ENCODE peak calls at places on chromosome 1, in eight cellular contexts. B, S, R, E, P, M, K and I are unnamed samples.

GRCh38 chr1:180675586-180675985 is 43.8 kb downstream of the XPR1 start:
- DNase-seq in E (no peak), B (no peak), K (no peak), P (no peak), S (peak), R (no peak), M (no peak), I (peak)

GRCh38 chr1:71850936-71851335 is 431.4 kb downstream of the NEGR1 start:
- DNase-seq in K (no peak), M (no peak), P (no peak), B (no peak), S (peak), R (no peak), E (no peak), I (no peak)

GRCh38 chr1:93021539-93022134 is 57.4 kb upstream of the MTF2 start:
- DNase-seq in M (no peak), B (no peak), R (peak), P (no peak), K (peak), E (peak), S (peak), I (no peak)

GRCh38 chr1:29501227-29501976 is 265.1 kb downstream of the PTPRU start:
- DNase-seq in E (no peak), B (no peak), K (no peak), R (no peak), M (no peak), P (no peak), S (no peak), I (no peak)

GRCh38 chr1:177780096-177780700 is 189.7 kb downstream of the SEC16B start:
- DNase-seq in S (peak), K (peak), B (no peak), E (peak), P (no peak), M (no peak), R (no peak), I (peak)

GRCh38 chr1:108716437-108717230 is 3.9 kb downstream of the FNDC7 start:
- DNase-seq in B (no peak), M (no peak), E (no peak), P (no peak), R (no peak), K (no peak), S (no peak), I (no peak)

GRCh38 chr1:188709146-188709545 is 1768.5 kb downstream of the BRINP3 start:
- DNase-seq in K (no peak), P (no peak), S (no peak), E (no peak), R (no peak), B (no peak), M (no peak), I (no peak)

GRCh38 chr1:4396571-4396970 is 257.8 kb upstream of the AJAP1 start:
- DNase-seq in B (no peak), K (no peak), S (no peak), E (no peak), P (no peak), R (no peak), M (no peak), I (no peak)

GRCh38 chr1:155776414-155776813 is 80.6 kb downstream of the GON4L start:
- DNase-seq in M (no peak), E (no peak), K (no peak), S (peak), B (no peak), R (no peak), P (no peak), I (no peak)

DNA sequence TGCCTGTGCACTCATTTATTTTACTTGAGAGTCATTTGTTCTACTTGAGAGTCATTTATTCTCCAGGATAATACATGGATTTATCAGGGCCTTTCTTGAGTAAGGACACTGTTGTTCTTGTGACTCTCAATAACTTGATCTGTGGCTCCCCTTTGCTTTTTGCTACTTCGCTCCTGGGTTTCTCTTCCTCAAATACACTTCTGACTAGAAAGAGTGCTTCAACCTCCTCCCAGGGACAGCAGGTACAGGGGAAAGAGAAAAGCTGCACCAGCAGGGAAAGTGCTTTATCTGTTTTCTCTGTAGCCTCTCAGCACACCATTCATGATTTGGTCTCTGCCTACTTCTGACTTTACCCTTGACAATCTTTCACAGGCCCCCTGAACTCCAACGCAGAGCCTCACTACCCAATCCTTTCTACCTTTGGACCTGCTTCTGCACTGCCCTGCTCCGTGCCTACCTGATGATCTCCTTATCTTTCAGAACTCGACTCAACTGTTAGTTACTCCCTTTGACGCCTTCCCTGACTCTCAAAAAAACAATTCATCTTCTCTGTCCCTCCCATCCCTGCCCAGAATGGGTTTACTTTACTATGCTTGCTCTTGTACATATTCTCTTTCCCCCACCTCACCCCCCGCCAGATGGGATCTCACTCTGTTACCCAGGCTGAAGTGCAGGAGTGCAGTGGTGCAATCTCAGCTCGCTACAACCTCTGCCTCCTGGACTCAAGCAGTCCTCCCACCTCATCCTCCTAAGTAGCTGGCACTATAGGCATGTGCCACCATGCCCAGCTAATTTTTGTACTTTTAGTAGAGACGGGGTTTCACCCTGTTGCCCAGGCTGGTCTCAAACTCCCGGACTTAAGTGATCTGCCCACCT is 15.6 kb upstream of the PIGM start:
- DNase-seq in K (no peak), P (no peak), B (no peak), S (no peak), R (no peak), M (no peak), E (no peak), I (no peak)
- H3K4me3 ChIP-seq in K (no peak), P (peak), B (no peak), S (no peak), R (no peak), M (no peak), E (no peak), I (no peak)

GRCh38 chr1:210698661-210699060 is 370.0 kb downstream of the HHAT start:
- DNase-seq in E (no peak), K (no peak), M (no peak), S (no peak), R (no peak), P (no peak), B (no peak), I (no peak)

GRCh38 chr1:210697185-210697584 is 368.5 kb downstream of the HHAT start:
- DNase-seq in B (no peak), R (no peak), K (no peak), E (no peak), S (no peak), M (no peak), P (no peak), I (no peak)

GRCh38 chr1:210700083-210700482 is 371.4 kb downstream of the HHAT start:
- DNase-seq in M (no peak), P (no peak), S (no peak), E (no peak), B (no peak), R (no peak), K (no peak), I (no peak)

GRCh38 chr1:210702512-210702911 is 373.8 kb downstream of the HHAT start:
- DNase-seq in R (no peak), S (no peak), B (no peak), K (no peak), E (no peak), M (no peak), P (no peak), I (no peak)

DNA sequence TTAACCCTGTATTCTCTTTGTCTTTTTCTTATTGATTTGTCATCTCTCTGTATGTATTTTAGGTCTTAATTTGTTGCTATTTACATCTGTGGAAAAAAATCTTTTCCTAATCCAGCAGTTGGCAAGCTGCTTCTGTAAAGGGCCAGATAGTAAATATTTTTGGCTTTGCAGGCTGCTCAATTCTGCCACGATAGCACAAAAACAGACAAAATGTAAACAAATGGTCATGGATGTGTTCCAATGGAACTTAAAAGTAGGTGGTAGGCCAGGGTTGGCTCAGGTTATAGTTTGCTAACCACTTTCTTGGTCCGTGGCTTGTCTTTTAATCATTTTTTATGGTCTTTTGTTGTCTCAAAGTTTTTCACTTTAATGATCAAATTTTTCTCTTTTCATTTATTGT is 371.8 kb downstream of the HHAT start:
- DNase-seq in K (no peak), E (peak), R (no peak), M (no peak), P (no peak), S (no peak), B (no peak), I (no peak)
- H3K4me3 ChIP-seq in K (no peak), E (no peak), R (no peak), M (no peak), P (no peak), S (no peak), B (no peak), I (no peak)

GRCh38 chr1:176073524-176074157 is 133.4 kb downstream of the COP1 start:
- DNase-seq in M (peak), E (peak), B (no peak), S (peak), R (peak), P (peak), K (peak), I (peak)
- H3K4me3 ChIP-seq in M (no peak), E (no peak), B (no peak), S (no peak), R (no peak), P (no peak), K (no peak), I (no peak)

GRCh38 chr1:11479375-11479979 is 522 bp downstream of the DISP3 start:
- DNase-seq in B (no peak), R (no peak), K (no peak), S (peak), M (no peak), P (no peak), E (no peak), I (no peak)
- H3K4me3 ChIP-seq in B (peak), R (peak), K (peak), S (peak), M (no peak), P (peak), E (peak), I (peak)

GRCh38 chr1:226125831-226126230 is 60.7 kb downstream of the ACBD3 start:
- DNase-seq in P (no peak), K (no peak), B (no peak), S (no peak), E (no peak), R (no peak), M (no peak), I (no peak)
- H3K4me3 ChIP-seq in P (no peak), K (no peak), B (no peak), S (no peak), E (no peak), R (no peak), M (no peak), I (no peak)

DNA sequence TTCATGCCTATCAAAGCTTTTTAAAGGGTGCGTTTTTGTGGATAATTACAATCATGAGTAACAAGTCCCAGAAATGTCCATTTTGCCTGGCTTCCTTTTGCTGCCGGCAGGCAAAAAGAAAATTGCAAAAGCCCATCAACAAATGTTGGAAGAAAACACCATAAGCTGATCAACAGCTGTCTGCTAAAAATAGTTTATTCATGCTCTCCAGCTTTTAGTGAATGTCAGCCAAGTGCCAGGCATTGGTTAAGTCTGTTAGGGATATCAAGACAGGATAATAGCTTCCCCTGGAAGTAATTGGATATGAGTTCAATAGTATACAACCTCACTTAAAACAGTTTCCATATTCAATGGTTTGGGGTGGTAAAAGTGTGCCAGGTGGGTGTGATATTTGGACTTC is 13.6 kb upstream of the AGMAT start:
- DNase-seq in B (no peak), S (peak), M (no peak), K (no peak), R (no peak), P (no peak), E (no peak), I (no peak)
- H3K4me3 ChIP-seq in B (no peak), S (no peak), M (no peak), K (no peak), R (no peak), P (no peak), E (no peak), I (no peak)

GRCh38 chr1:26432793-26433192 is 672 bp downstream of the DHDDS start:
- DNase-seq in R (no peak), K (no peak), M (no peak), E (no peak), P (no peak), S (no peak), B (no peak), I (no peak)

GRCh38 chr1:26431979-26432695 is at the start of gene DHDDS:
- DNase-seq in E (peak), B (peak), M (peak), K (peak), P (peak), R (peak), S (peak), I (peak)

GRCh38 chr1:26434161-26434752 is 2.1 kb downstream of the DHDDS start:
- DNase-seq in M (no peak), P (no peak), K (no peak), R (no peak), E (no peak), B (no peak), S (no peak), I (peak)

DNA sequence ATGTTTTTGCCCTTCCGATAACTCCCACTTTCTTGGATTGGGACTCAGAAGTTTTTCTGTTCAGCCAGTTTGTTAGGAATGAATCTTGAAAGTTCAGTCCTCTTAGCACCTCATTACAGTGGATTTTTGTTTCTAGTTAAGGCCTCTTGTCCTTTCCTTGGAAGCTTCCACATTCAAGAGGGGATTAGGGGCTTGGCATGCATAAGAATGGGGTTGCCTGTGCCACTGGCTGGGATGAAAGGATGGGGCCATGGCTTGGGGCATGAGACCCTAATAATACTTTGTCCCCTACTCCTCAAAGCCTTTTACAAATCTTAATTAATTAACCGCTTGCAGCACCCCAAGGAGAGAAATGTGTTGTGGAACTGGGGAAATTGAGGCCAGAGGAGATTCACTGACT is 2.4 kb upstream of the DHDDS start:
- DNase-seq in S (no peak), M (no peak), B (no peak), R (no peak), E (no peak), K (no peak), P (no peak), I (no peak)
- H3K4me3 ChIP-seq in S (no peak), M (no peak), B (no peak), R (no peak), E (no peak), K (no peak), P (no peak), I (no peak)

GRCh38 chr1:150551049-150551783 is 2.0 kb downstream of the ADAMTSL4 start:
- DNase-seq in B (no peak), R (no peak), K (no peak), E (no peak), P (no peak), M (no peak), S (peak), I (no peak)

GRCh38 chr1:150551784-150552691 is 2.8 kb downstream of the ADAMTSL4 start:
- DNase-seq in R (no peak), K (no peak), B (peak), E (no peak), S (peak), P (peak), M (peak), I (peak)

GRCh38 chr1:150549496-150550221 is 451 bp downstream of the ADAMTSL4 start:
- DNase-seq in K (no peak), E (no peak), S (peak), B (no peak), P (no peak), R (no peak), M (peak), I (no peak)

GRCh38 chr1:150548632-150549495 is at the start of gene ADAMTSL4:
- DNase-seq in R (no peak), M (peak), P (no peak), B (no peak), S (peak), E (no peak), K (no peak), I (peak)

DNA sequence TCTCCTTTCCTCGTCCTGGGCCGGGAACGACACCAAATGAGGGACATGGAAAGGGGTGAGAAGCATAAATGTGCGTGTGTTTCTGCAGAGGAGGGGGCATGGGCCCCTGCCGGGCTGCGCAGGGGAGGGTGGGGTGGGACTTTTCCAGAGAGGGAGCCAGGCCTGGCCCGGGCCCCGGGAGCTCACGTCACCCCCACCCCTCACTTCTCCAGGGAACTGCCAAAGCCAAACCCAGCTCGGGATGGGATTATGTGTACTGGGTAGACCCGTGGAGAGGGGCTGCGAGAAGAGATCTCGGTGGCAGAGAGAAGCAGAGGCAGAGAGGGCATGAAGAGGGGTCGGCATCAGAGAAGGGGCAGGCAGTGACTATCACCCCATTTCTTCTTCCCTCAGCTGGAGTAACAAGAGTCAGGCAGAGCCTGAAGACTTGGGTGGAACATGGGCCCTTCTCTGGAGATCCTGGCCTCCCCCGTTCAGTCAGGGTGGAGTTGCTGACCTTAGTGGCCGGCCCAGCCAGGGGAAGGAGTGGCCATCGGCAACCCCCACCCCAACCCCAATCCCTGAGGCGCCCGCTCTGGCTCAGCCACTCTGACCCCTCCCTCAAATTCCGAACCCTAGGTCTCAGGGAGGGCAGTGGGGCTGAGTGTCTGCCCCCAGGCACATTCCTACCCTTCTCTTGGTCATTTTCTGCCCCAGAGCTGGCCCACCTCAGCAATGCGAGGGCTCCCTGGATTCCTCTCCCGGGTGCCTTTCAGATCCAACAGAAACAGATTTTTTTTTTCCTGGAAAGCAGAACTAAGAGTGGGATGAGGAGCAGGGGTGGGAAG is 1.2 kb downstream of the ADAMTSL4 start:
- DNase-seq in K (no peak), P (no peak), M (no peak), R (no peak), E (no peak), S (peak), B (no peak), I (no peak)
- H3K4me3 ChIP-seq in K (no peak), P (peak), M (no peak), R (no peak), E (no peak), S (peak), B (no peak), I (peak)